ENCODE peak calls at places on chromosomes 12 and 14, in seven cellular contexts. Y is CD4-positive, alpha-beta T cell; W is CD8-positive, alpha-beta T cell; T is pancreas; A is heart right ventricle; X is tibial artery; H is ascending aorta. Q is an unnamed sample.

GRCh38 chr14:104957146-104958113 is 20.7 kb downstream of the AHNAK2 start:
- DNase-seq in T (no peak), H (no peak), X (no peak), W (no peak), A (no peak), Y (no peak), Q (no peak)

GRCh38 chr14:97854918-97855317 is 1057.7 kb downstream of the VRK1 start:
- DNase-seq in H (no peak), W (no peak), T (no peak), X (no peak), Y (no peak), A (no peak), Q (no peak)

GRCh38 chr12:130425698-130426245 is 88.1 kb downstream of the PIWIL1 start:
- DNase-seq in A (no peak), W (no peak), H (no peak), X (no peak), Y (no peak), T (no peak), Q (no peak)

GRCh38 chr14:100708349-100709217 is 18.1 kb upstream of the DLK1 start:
- DNase-seq in H (no peak), Y (no peak), T (peak; percentile 93), W (no peak), A (peak; percentile 57), X (no peak), Q (no peak)

GRCh38 chr12:116881325-116881866 is at the start of gene HRK:
- DNase-seq in T (no peak), A (no peak), X (no peak), H (no peak), W (no peak), Y (no peak), Q (no peak)

GRCh38 chr12:132761032-132761910 is at the start of gene ANKLE2:
- DNase-seq in A (peak; percentile 46), W (peak; percentile 45), H (no peak), T (no peak), Y (peak; percentile 44), X (peak; percentile 29), Q (no peak)

GRCh38 chr12:106480259-106480658 is 102.5 kb upstream of the RFX4 start:
- DNase-seq in W (no peak), T (no peak), Y (no peak), H (no peak), X (no peak), A (no peak), Q (no peak)

GRCh38 chr12:94622475-94622874 is 27.9 kb downstream of the TMCC3 start:
- DNase-seq in A (no peak), X (no peak), T (no peak), H (no peak), W (no peak), Y (no peak), Q (no peak)

GRCh38 chr12:111446044-111446581 is 40.4 kb downstream of the SH2B3 start:
- DNase-seq in T (peak; percentile 87), A (no peak), Y (no peak), X (no peak), H (no peak), W (no peak), Q (no peak)

GRCh38 chr12:51814311-51815088 is 34.0 kb downstream of the FIGNL2 start:
- DNase-seq in T (peak; percentile 83), H (no peak), Y (peak; percentile 46), W (peak; percentile 56), X (peak; percentile 68), A (peak; percentile 88), Q (peak; percentile 38)

GRCh38 chr12:113246478-113247122 is 25.3 kb downstream of the TPCN1 start:
- DNase-seq in A (peak; percentile 38), X (no peak), H (no peak), T (peak; percentile 48), W (no peak), Y (no peak), Q (no peak)

GRCh38 chr14:22268875-22269274 is 320.1 kb downstream of the DAD1 start:
- DNase-seq in A (no peak), T (no peak), W (no peak), X (no peak), H (no peak), Y (no peak), Q (no peak)

GRCh38 chr12:48777501-48778400 is 11.1 kb downstream of the ADCY6 start:
- DNase-seq in W (no peak), H (no peak), T (no peak), Y (no peak), X (no peak), A (peak; percentile 30), Q (no peak)

GRCh38 chr12:64044171-64044570 is 177.9 kb downstream of the KICS2 start:
- DNase-seq in A (no peak), X (no peak), Y (no peak), H (no peak), T (no peak), W (no peak), Q (no peak)

GRCh38 chr14:45786266-45786665 is 533.3 kb upstream of the MIS18BP1 start:
- DNase-seq in X (no peak), W (no peak), H (no peak), T (no peak), A (no peak), Y (no peak), Q (no peak)

GRCh38 chr12:113874326-113874725 is 91.8 kb downstream of the RBM19 start:
- DNase-seq in Y (no peak), T (no peak), W (no peak), H (no peak), A (no peak), X (no peak), Q (no peak)

GRCh38 chr12:91978143-91978542 is 167.5 kb downstream of the BTG1 start:
- DNase-seq in X (no peak), W (peak; percentile 7), A (no peak), Y (peak; percentile 42), H (no peak), T (no peak), Q (no peak)

GRCh38 chr14:54094765-54095164 is 138.1 kb upstream of the BMP4 start:
- DNase-seq in T (no peak), A (no peak), Y (no peak), W (no peak), H (no peak), X (no peak), Q (no peak)

GRCh38 chr12:43315961-43316360 is 236.0 kb downstream of the ADAMTS20 start:
- DNase-seq in H (no peak), T (no peak), W (no peak), Y (no peak), A (no peak), X (no peak), Q (no peak)
- H3K27ac ChIP-seq in H (no peak overlapping the region), T (no peak overlapping the region), W (no peak overlapping the region), Y (no peak overlapping the region), A (no peak overlapping the region), X (no peak overlapping the region), Q (no peak overlapping the region)

GRCh38 chr14:72182773-72183432 is 250.7 kb downstream of the RGS6 start:
- DNase-seq in T (no peak), Y (no peak), A (no peak), H (no peak), W (no peak), X (no peak), Q (no peak)
- H3K27ac ChIP-seq in T (no peak overlapping the region), Y (no peak overlapping the region), A (no peak overlapping the region), H (no peak overlapping the region), W (no peak overlapping the region), X (no peak overlapping the region), Q (no peak overlapping the region)

GRCh38 chr12:3265406-3265805 is 188.2 kb downstream of the TSPAN9 start:
- DNase-seq in W (no peak), Y (no peak), A (peak; percentile 3), H (no peak), X (no peak), T (no peak), Q (no peak)
- H3K27ac ChIP-seq in W (no peak overlapping the region), Y (no peak overlapping the region), A (no peak overlapping the region), H (no peak overlapping the region), X (no peak overlapping the region), T (no peak overlapping the region), Q (no peak overlapping the region)

GRCh38 chr12:67677166-67677565 is 28.6 kb downstream of the DYRK2 start:
- DNase-seq in H (no peak), T (no peak), A (no peak), X (no peak), Y (no peak), W (no peak), Q (no peak)
- H3K27ac ChIP-seq in H (no peak overlapping the region), T (no peak overlapping the region), A (no peak overlapping the region), X (no peak overlapping the region), Y (no peak overlapping the region), W (no peak overlapping the region), Q (no peak overlapping the region)

GRCh38 chr14:56585461-56586084 is 6.0 kb downstream of the TMEM260 start:
- DNase-seq in Y (no peak), H (no peak), A (no peak), X (no peak), T (no peak), W (no peak), Q (no peak)
- H3K27ac ChIP-seq in Y (no peak overlapping the region), H (no peak overlapping the region), A (no peak overlapping the region), X (no peak overlapping the region), T (no peak overlapping the region), W (no peak overlapping the region), Q (no peak overlapping the region)

GRCh38 chr12:124195226-124195938 is 99.5 kb upstream of the RFLNA start:
- DNase-seq in W (no peak), X (no peak), Y (no peak), A (no peak), H (no peak), T (no peak), Q (peak; percentile 28)
- H3K27ac ChIP-seq in W (no peak overlapping the region), X (no peak overlapping the region), Y (no peak overlapping the region), A (no peak overlapping the region), H (no peak overlapping the region), T (no peak overlapping the region), Q (no peak overlapping the region)